ENCODE peak calls at places on chromosomes 2 and 18, in four cellular contexts. One of them, this sample, is unnamed.

GRCh38 chr2:241507430-241508239 is 749 bp downstream of the STK25 start:
- DNase-seq in astrocyte of the spinal cord: peak; percentile 35
- DNase-seq in LNCaP clone FGC: no peak
- DNase-seq in foreskin fibroblast: peak; percentile 31
- DNase-seq in this sample: peak; percentile 22

GRCh38 chr18:50042611-50043010 is 152.3 kb downstream of the MYO5B start:
- DNase-seq in astrocyte of the spinal cord: no peak
- DNase-seq in LNCaP clone FGC: no peak
- DNase-seq in foreskin fibroblast: no peak
- DNase-seq in this sample: no peak

GRCh38 chr2:44844651-44845270 is 96.7 kb upstream of the SIX3 start:
- DNase-seq in astrocyte of the spinal cord: no peak
- DNase-seq in LNCaP clone FGC: no peak
- DNase-seq in foreskin fibroblast: peak; percentile 2
- DNase-seq in this sample: no peak

GRCh38 chr18:45974088-45974536 is 7.0 kb upstream of the EPG5 start:
- DNase-seq in astrocyte of the spinal cord: peak; percentile 85
- DNase-seq in LNCaP clone FGC: peak; percentile 59
- DNase-seq in foreskin fibroblast: peak; percentile 77
- DNase-seq in this sample: peak; percentile 92

GRCh38 chr2:68103656-68104055 is 40.9 kb upstream of the C1D start:
- DNase-seq in astrocyte of the spinal cord: no peak
- DNase-seq in LNCaP clone FGC: no peak
- DNase-seq in foreskin fibroblast: no peak
- DNase-seq in this sample: peak; percentile 49

GRCh38 chr18:78603102-78603501 is 376.5 kb upstream of the SALL3 start:
- DNase-seq in astrocyte of the spinal cord: no peak
- DNase-seq in LNCaP clone FGC: no peak
- DNase-seq in foreskin fibroblast: no peak
- DNase-seq in this sample: no peak

GRCh38 chr2:128424406-128424805 is 105.7 kb upstream of the HS6ST1 start:
- DNase-seq in astrocyte of the spinal cord: no peak
- DNase-seq in LNCaP clone FGC: no peak
- DNase-seq in foreskin fibroblast: no peak
- DNase-seq in this sample: no peak

GRCh38 chr2:42723465-42723864 is 40.5 kb downstream of the OXER1 start:
- DNase-seq in astrocyte of the spinal cord: no peak
- DNase-seq in LNCaP clone FGC: no peak
- DNase-seq in foreskin fibroblast: no peak
- DNase-seq in this sample: no peak

GRCh38 chr2:229282758-229283546 is 11.9 kb upstream of the PID1 start:
- DNase-seq in astrocyte of the spinal cord: peak; percentile 89
- DNase-seq in LNCaP clone FGC: no peak
- DNase-seq in foreskin fibroblast: peak; percentile 87
- DNase-seq in this sample: peak; percentile 99

GRCh38 chr18:56982756-56983155 is 164.1 kb upstream of the BOD1L2 start:
- DNase-seq in astrocyte of the spinal cord: no peak
- DNase-seq in LNCaP clone FGC: no peak
- DNase-seq in foreskin fibroblast: no peak
- DNase-seq in this sample: no peak

GRCh38 chr2:151049746-151050145 is 211.9 kb downstream of the RBM43 start:
- DNase-seq in astrocyte of the spinal cord: peak; percentile 74
- DNase-seq in LNCaP clone FGC: no peak
- DNase-seq in foreskin fibroblast: peak; percentile 50
- DNase-seq in this sample: peak; percentile 75

GRCh38 chr18:7871560-7872456 is 304.7 kb downstream of the PTPRM start:
- DNase-seq in astrocyte of the spinal cord: no peak
- DNase-seq in LNCaP clone FGC: no peak
- DNase-seq in foreskin fibroblast: no peak
- DNase-seq in this sample: no peak

GRCh38 chr2:222300725-222301295 is 2.0 kb upstream of the PAX3 start:
- DNase-seq in astrocyte of the spinal cord: peak; percentile 51
- DNase-seq in LNCaP clone FGC: no peak
- DNase-seq in foreskin fibroblast: no peak
- DNase-seq in this sample: no peak

GRCh38 chr2:222303045-222303827 is 4.4 kb upstream of the PAX3 start:
- DNase-seq in astrocyte of the spinal cord: no peak
- DNase-seq in LNCaP clone FGC: no peak
- DNase-seq in foreskin fibroblast: no peak
- DNase-seq in this sample: no peak

GRCh38 chr2:222303828-222304736 is 5.3 kb upstream of the PAX3 start:
- DNase-seq in astrocyte of the spinal cord: no peak
- DNase-seq in LNCaP clone FGC: no peak
- DNase-seq in foreskin fibroblast: no peak
- DNase-seq in this sample: no peak

GRCh38 chr2:222301296-222301997 is 2.6 kb upstream of the PAX3 start:
- DNase-seq in astrocyte of the spinal cord: peak; percentile 24
- DNase-seq in LNCaP clone FGC: no peak
- DNase-seq in foreskin fibroblast: no peak
- DNase-seq in this sample: no peak

DNA sequence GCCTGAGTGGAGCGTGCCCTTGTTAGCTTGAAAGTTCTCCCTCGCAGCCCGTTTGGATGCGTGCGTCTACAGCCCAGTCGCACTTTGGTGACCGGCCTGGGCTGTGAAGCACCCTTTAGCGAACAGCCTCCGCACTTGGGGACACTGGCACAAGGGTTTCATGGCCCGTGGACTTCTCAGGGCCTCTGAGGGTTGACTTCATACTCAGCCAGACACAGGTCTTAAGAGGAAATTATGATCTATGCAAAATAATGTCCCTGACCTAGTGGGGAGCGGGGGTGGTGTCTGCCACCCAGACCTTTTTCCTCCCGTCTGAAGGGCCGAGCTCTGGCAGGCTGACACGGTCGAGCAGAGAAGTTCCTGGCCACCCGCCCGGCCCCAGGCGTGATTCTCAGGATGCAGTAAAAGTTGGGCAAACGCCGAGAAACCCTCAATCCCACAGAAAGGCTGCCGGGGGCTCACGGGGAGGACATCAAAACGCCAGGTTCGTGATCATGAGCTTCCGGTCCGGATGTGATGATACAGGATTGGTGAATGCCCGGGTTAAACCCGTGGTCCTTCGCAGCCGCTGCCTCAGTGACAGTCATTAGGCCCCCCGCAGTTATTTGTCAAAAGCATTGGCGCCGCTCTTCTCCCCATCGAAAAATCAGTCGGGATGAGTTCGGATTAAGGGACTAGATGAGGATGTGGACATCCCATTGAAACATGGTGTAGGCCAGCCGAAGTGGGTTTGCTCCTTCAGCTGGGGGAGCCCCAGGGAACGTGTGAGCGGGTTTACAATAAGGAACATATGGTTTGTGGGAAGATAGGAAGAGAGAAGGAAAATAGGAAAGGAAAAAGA is 3.6 kb upstream of the PAX3 start:
- DNase-seq in astrocyte of the spinal cord: peak; percentile 53
- DNase-seq in LNCaP clone FGC: no peak
- DNase-seq in foreskin fibroblast: no peak
- DNase-seq in this sample: no peak
- H3K4me3 ChIP-seq in astrocyte of the spinal cord: no peak overlapping the region
- H3K4me3 ChIP-seq in LNCaP clone FGC: no peak overlapping the region
- H3K4me3 ChIP-seq in foreskin fibroblast: no peak overlapping the region
- H3K4me3 ChIP-seq in this sample: no peak overlapping the region

GRCh38 chr2:232876978-232877441 is 6.9 kb downstream of the SNORC start:
- DNase-seq in astrocyte of the spinal cord: no peak
- DNase-seq in LNCaP clone FGC: no peak
- DNase-seq in foreskin fibroblast: no peak
- DNase-seq in this sample: no peak

GRCh38 chr2:232873909-232874641 is 4.0 kb downstream of the SNORC start:
- DNase-seq in astrocyte of the spinal cord: no peak
- DNase-seq in LNCaP clone FGC: no peak
- DNase-seq in foreskin fibroblast: no peak
- DNase-seq in this sample: no peak

GRCh38 chr2:232874677-232875223 is 4.7 kb downstream of the SNORC start:
- DNase-seq in astrocyte of the spinal cord: no peak
- DNase-seq in LNCaP clone FGC: no peak
- DNase-seq in foreskin fibroblast: no peak
- DNase-seq in this sample: no peak

GRCh38 chr2:232876071-232876977 is 6.3 kb downstream of the SNORC start:
- DNase-seq in astrocyte of the spinal cord: no peak
- DNase-seq in LNCaP clone FGC: peak; percentile 31
- DNase-seq in foreskin fibroblast: no peak
- DNase-seq in this sample: no peak

GRCh38 chr2:232875256-232876070 is 5.4 kb downstream of the SNORC start:
- DNase-seq in astrocyte of the spinal cord: no peak
- DNase-seq in LNCaP clone FGC: no peak
- DNase-seq in foreskin fibroblast: no peak
- DNase-seq in this sample: no peak
- TF ChIP-seq CTCF in astrocyte of the spinal cord: peak; percentile 16
- TF ChIP-seq CTCF in LNCaP clone FGC: peak; percentile 20
- TF ChIP-seq CTCF in foreskin fibroblast: no peak
- TF ChIP-seq CTCF in this sample: peak; percentile 6

DNA sequence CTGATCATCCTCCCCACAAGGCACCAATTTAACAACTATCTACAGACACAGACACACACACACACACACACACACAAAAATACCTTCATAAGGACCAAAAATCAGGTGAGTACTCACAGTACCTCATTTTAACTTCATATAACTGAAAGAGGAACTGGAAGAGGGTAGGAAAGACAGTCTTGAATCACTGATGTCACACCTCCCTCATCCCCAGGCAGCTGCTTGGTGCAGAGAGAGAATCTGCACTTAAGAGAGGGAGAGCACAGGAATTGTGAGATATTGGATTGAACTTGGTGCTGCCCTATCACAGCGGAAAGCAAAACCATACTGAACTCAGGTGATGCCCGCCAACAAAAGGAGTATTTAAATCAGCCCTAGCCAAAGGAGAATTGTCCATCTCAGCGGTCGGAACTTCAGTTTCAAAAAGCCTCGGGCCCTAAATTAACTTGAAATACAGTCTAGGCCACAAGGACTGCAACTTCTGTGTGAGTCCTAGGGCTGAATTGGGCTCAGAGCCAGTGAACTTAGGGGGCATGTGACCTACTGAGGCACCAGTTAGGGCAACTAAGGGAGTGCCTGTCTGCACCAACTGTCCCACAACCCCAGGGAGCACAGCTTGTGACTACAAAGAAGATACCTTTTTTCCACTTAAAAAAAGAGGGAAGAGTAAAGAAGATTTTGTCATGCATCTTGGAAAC is 211.1 kb downstream of the LRATD1 start:
- DNase-seq in astrocyte of the spinal cord: no peak
- DNase-seq in LNCaP clone FGC: no peak
- DNase-seq in foreskin fibroblast: no peak
- DNase-seq in this sample: no peak
- H3K4me3 ChIP-seq in astrocyte of the spinal cord: no peak overlapping the region
- H3K4me3 ChIP-seq in LNCaP clone FGC: no peak overlapping the region
- H3K4me3 ChIP-seq in foreskin fibroblast: no peak overlapping the region
- H3K4me3 ChIP-seq in this sample: no peak overlapping the region

GRCh38 chr2:107645586-107645985 is 181.1 kb upstream of the RGPD4 start:
- DNase-seq in astrocyte of the spinal cord: no peak
- DNase-seq in LNCaP clone FGC: no peak
- DNase-seq in foreskin fibroblast: no peak
- DNase-seq in this sample: no peak

GRCh38 chr2:107648781-107649413 is 177.8 kb upstream of the RGPD4 start:
- DNase-seq in astrocyte of the spinal cord: no peak
- DNase-seq in LNCaP clone FGC: no peak
- DNase-seq in foreskin fibroblast: no peak
- DNase-seq in this sample: no peak
- TF ChIP-seq CTCF in astrocyte of the spinal cord: no peak
- TF ChIP-seq CTCF in LNCaP clone FGC: peak; percentile 60
- TF ChIP-seq CTCF in foreskin fibroblast: no peak
- TF ChIP-seq CTCF in this sample: no peak

This sample was measured in fibroblast of the aortic adventitia.